ENCODE peak calls at places on chromosomes 12 and 14, in ten cellular contexts. One of them, this sample, is unnamed. For H3K36me3, the result is how much of the 10 kb centered on the place peaks cover.

GRCh38 chr14:22510527-22511110 is 78.4 kb downstream of the DAD1 start:
- DNase-seq in HepG2: no peak
- DNase-seq in GM23338: no peak
- DNase-seq in esophagus muscularis mucosa: no peak
- DNase-seq in K562: no peak
- DNase-seq in hepatocyte: no peak
- DNase-seq in spleen: no peak
- DNase-seq in cardiac muscle cell: no peak
- DNase-seq in fibroblast of lung: peak
- DNase-seq in psoas muscle: no peak
- DNase-seq in this sample: no peak

GRCh38 chr12:13343380-13343779 is 146.9 kb downstream of the EMP1 start:
- DNase-seq in fibroblast of lung: no peak
- DNase-seq in hepatocyte: no peak
- DNase-seq in spleen: no peak
- DNase-seq in cardiac muscle cell: no peak
- DNase-seq in esophagus muscularis mucosa: no peak
- DNase-seq in HepG2: no peak
- DNase-seq in GM23338: no peak
- DNase-seq in K562: no peak
- DNase-seq in psoas muscle: no peak
- DNase-seq in this sample: no peak

GRCh38 chr14:64764641-64765520 is 60.7 kb downstream of the PLEKHG3 start:
- DNase-seq in K562: peak
- DNase-seq in hepatocyte: peak
- DNase-seq in spleen: peak
- DNase-seq in GM23338: peak
- DNase-seq in fibroblast of lung: peak
- DNase-seq in HepG2: peak
- DNase-seq in psoas muscle: peak
- DNase-seq in esophagus muscularis mucosa: no peak
- DNase-seq in cardiac muscle cell: peak
- DNase-seq in this sample: peak

GRCh38 chr14:26330982-26331381 is 266.9 kb downstream of the NOVA1 start:
- DNase-seq in spleen: no peak
- DNase-seq in fibroblast of lung: peak
- DNase-seq in GM23338: no peak
- DNase-seq in HepG2: no peak
- DNase-seq in K562: no peak
- DNase-seq in cardiac muscle cell: no peak
- DNase-seq in esophagus muscularis mucosa: no peak
- DNase-seq in psoas muscle: no peak
- DNase-seq in hepatocyte: peak
- DNase-seq in this sample: no peak

GRCh38 chr12:89064780-89065179 is 287.5 kb downstream of the DUSP6 start:
- DNase-seq in psoas muscle: no peak
- DNase-seq in esophagus muscularis mucosa: peak
- DNase-seq in GM23338: no peak
- DNase-seq in spleen: no peak
- DNase-seq in HepG2: no peak
- DNase-seq in cardiac muscle cell: no peak
- DNase-seq in hepatocyte: no peak
- DNase-seq in K562: no peak
- DNase-seq in fibroblast of lung: peak
- DNase-seq in this sample: no peak

GRCh38 chr12:90621927-90622326 is 333.0 kb downstream of the CCER1 start:
- DNase-seq in GM23338: no peak
- DNase-seq in HepG2: no peak
- DNase-seq in psoas muscle: no peak
- DNase-seq in K562: no peak
- DNase-seq in cardiac muscle cell: no peak
- DNase-seq in spleen: no peak
- DNase-seq in fibroblast of lung: peak
- DNase-seq in hepatocyte: no peak
- DNase-seq in esophagus muscularis mucosa: no peak
- DNase-seq in this sample: no peak

GRCh38 chr14:60485057-60485599 is 735 bp downstream of the C14orf39 start:
- DNase-seq in fibroblast of lung: no peak
- DNase-seq in HepG2: no peak
- DNase-seq in cardiac muscle cell: peak
- DNase-seq in spleen: no peak
- DNase-seq in hepatocyte: no peak
- DNase-seq in GM23338: peak
- DNase-seq in K562: peak
- DNase-seq in psoas muscle: no peak
- DNase-seq in esophagus muscularis mucosa: no peak
- DNase-seq in this sample: no peak

GRCh38 chr12:13982010-13982409 is 608 bp upstream of the GRIN2B start:
- DNase-seq in spleen: no peak
- DNase-seq in esophagus muscularis mucosa: no peak
- DNase-seq in hepatocyte: peak
- DNase-seq in HepG2: no peak
- DNase-seq in fibroblast of lung: no peak
- DNase-seq in K562: peak
- DNase-seq in GM23338: peak
- DNase-seq in cardiac muscle cell: peak
- DNase-seq in psoas muscle: no peak
- DNase-seq in this sample: no peak

GRCh38 chr14:90548455-90548854 is 151.6 kb downstream of the CALM1 start:
- DNase-seq in spleen: peak
- DNase-seq in fibroblast of lung: no peak
- DNase-seq in esophagus muscularis mucosa: no peak
- DNase-seq in HepG2: no peak
- DNase-seq in hepatocyte: no peak
- DNase-seq in cardiac muscle cell: no peak
- DNase-seq in K562: no peak
- DNase-seq in GM23338: no peak
- DNase-seq in psoas muscle: no peak
- DNase-seq in this sample: no peak

GRCh38 chr12:123387508-123388217 is 3.7 kb downstream of the KMT5A start:
- DNase-seq in HepG2: no peak
- DNase-seq in GM23338: peak
- DNase-seq in psoas muscle: no peak
- DNase-seq in K562: no peak
- DNase-seq in fibroblast of lung: no peak
- DNase-seq in hepatocyte: no peak
- DNase-seq in cardiac muscle cell: peak
- DNase-seq in esophagus muscularis mucosa: no peak
- DNase-seq in spleen: no peak
- DNase-seq in this sample: no peak

GRCh38 chr14:83826838-83827237 is 1703.1 kb upstream of the FLRT2 start:
- DNase-seq in GM23338: peak
- DNase-seq in psoas muscle: no peak
- DNase-seq in esophagus muscularis mucosa: no peak
- DNase-seq in HepG2: no peak
- DNase-seq in K562: no peak
- DNase-seq in hepatocyte: no peak
- DNase-seq in spleen: no peak
- DNase-seq in fibroblast of lung: peak
- DNase-seq in cardiac muscle cell: no peak
- DNase-seq in this sample: no peak

GRCh38 chr12:31922341-31923062 is 36.7 kb upstream of the RESF1 start:
- DNase-seq in K562: no peak
- DNase-seq in fibroblast of lung: peak
- DNase-seq in hepatocyte: no peak
- DNase-seq in GM23338: peak
- DNase-seq in spleen: no peak
- DNase-seq in HepG2: peak
- DNase-seq in esophagus muscularis mucosa: no peak
- DNase-seq in cardiac muscle cell: no peak
- DNase-seq in psoas muscle: no peak
- DNase-seq in this sample: no peak

GRCh38 chr12:131116437-131117117 is 162.9 kb downstream of the ADGRD1 start:
- DNase-seq in hepatocyte: peak
- DNase-seq in K562: peak
- DNase-seq in cardiac muscle cell: peak
- DNase-seq in spleen: peak
- DNase-seq in HepG2: no peak
- DNase-seq in esophagus muscularis mucosa: no peak
- DNase-seq in psoas muscle: peak
- DNase-seq in fibroblast of lung: peak
- DNase-seq in GM23338: peak
- DNase-seq in this sample: peak

GRCh38 chr14:100440207-100440631 is 117.1 kb downstream of the SLC25A47 start:
- DNase-seq in fibroblast of lung: peak
- DNase-seq in K562: peak
- DNase-seq in esophagus muscularis mucosa: no peak
- DNase-seq in GM23338: peak
- DNase-seq in cardiac muscle cell: peak
- DNase-seq in spleen: no peak
- DNase-seq in hepatocyte: peak
- DNase-seq in HepG2: peak
- DNase-seq in psoas muscle: peak
- DNase-seq in this sample: peak

GRCh38 chr12:76591461-76591860 is 31.9 kb upstream of the OSBPL8 start:
- DNase-seq in HepG2: no peak
- DNase-seq in esophagus muscularis mucosa: no peak
- DNase-seq in spleen: no peak
- DNase-seq in cardiac muscle cell: no peak
- DNase-seq in K562: no peak
- DNase-seq in GM23338: no peak
- DNase-seq in fibroblast of lung: no peak
- DNase-seq in psoas muscle: no peak
- DNase-seq in hepatocyte: no peak
- DNase-seq in this sample: no peak

GRCh38 chr12:132275110-132275531 is 54.3 kb downstream of the GALNT9 start:
- DNase-seq in esophagus muscularis mucosa: no peak
- DNase-seq in cardiac muscle cell: no peak
- DNase-seq in spleen: no peak
- DNase-seq in hepatocyte: peak
- DNase-seq in K562: peak
- DNase-seq in psoas muscle: no peak
- DNase-seq in fibroblast of lung: peak
- DNase-seq in HepG2: peak
- DNase-seq in GM23338: peak
- DNase-seq in this sample: no peak

DNA sequence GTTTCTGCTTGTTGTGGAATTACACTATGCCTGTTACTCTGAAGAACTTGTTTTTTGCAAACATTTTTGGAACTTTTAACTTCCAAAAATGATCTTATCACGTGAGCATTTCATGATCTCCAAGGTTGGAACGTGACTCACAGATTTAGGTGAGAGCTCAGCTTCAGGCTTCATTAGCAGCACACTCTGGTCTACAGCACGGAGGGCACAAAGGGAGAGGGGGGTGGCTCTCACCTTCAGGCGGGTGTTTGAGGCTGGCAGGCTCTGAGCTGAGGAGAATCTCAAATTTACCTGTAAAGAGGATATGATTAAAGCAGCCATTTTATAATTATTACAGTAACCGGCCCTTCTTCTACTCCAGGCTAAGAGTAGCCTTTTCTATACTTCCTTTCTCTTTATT is 45.3 kb upstream of the PZP start:
- DNase-seq in spleen: no peak
- DNase-seq in fibroblast of lung: no peak
- DNase-seq in K562: no peak
- DNase-seq in hepatocyte: no peak
- DNase-seq in cardiac muscle cell: no peak
- DNase-seq in GM23338: no peak
- DNase-seq in psoas muscle: no peak
- DNase-seq in esophagus muscularis mucosa: no peak
- DNase-seq in HepG2: no peak
- DNase-seq in this sample: no peak
- TF ChIP-seq CTCF in spleen: no peak
- TF ChIP-seq CTCF in fibroblast of lung: no peak
- TF ChIP-seq CTCF in K562: no peak
- TF ChIP-seq CTCF in hepatocyte: no peak
- TF ChIP-seq CTCF in cardiac muscle cell: no peak
- TF ChIP-seq CTCF in GM23338: no peak
- TF ChIP-seq CTCF in psoas muscle: no peak
- TF ChIP-seq CTCF in esophagus muscularis mucosa: no peak
- TF ChIP-seq CTCF in HepG2: no peak
- TF ChIP-seq CTCF in this sample: no peak

GRCh38 chr12:121331268-121331667 is 20.9 kb downstream of the ANAPC5 start:
- DNase-seq in HepG2: no peak
- DNase-seq in fibroblast of lung: no peak
- DNase-seq in K562: no peak
- DNase-seq in psoas muscle: no peak
- DNase-seq in hepatocyte: no peak
- DNase-seq in GM23338: no peak
- DNase-seq in spleen: no peak
- DNase-seq in cardiac muscle cell: no peak
- DNase-seq in esophagus muscularis mucosa: no peak
- DNase-seq in this sample: no peak
- H3K36me3 ChIP-seq in HepG2: half or more
- H3K36me3 ChIP-seq in fibroblast of lung: under half
- H3K36me3 ChIP-seq in K562: half or more
- H3K36me3 ChIP-seq in psoas muscle: half or more
- H3K36me3 ChIP-seq in hepatocyte: under half
- H3K36me3 ChIP-seq in GM23338: half or more
- H3K36me3 ChIP-seq in spleen: half or more
- H3K36me3 ChIP-seq in cardiac muscle cell: half or more
- H3K36me3 ChIP-seq in esophagus muscularis mucosa: half or more
- H3K36me3 ChIP-seq in this sample: under half

GRCh38 chr12:51855586-51856428 is 7.3 kb upstream of the FIGNL2 start:
- DNase-seq in fibroblast of lung: no peak
- DNase-seq in cardiac muscle cell: peak
- DNase-seq in hepatocyte: peak
- DNase-seq in GM23338: peak
- DNase-seq in K562: no peak
- DNase-seq in spleen: no peak
- DNase-seq in psoas muscle: no peak
- DNase-seq in HepG2: peak
- DNase-seq in esophagus muscularis mucosa: no peak
- DNase-seq in this sample: no peak
- H3K4me3 ChIP-seq in fibroblast of lung: peak
- H3K4me3 ChIP-seq in cardiac muscle cell: no peak
- H3K4me3 ChIP-seq in hepatocyte: peak
- H3K4me3 ChIP-seq in GM23338: peak
- H3K4me3 ChIP-seq in K562: no peak
- H3K4me3 ChIP-seq in spleen: no peak
- H3K4me3 ChIP-seq in psoas muscle: peak
- H3K4me3 ChIP-seq in HepG2: peak
- H3K4me3 ChIP-seq in esophagus muscularis mucosa: peak
- H3K4me3 ChIP-seq in this sample: no peak

DNA sequence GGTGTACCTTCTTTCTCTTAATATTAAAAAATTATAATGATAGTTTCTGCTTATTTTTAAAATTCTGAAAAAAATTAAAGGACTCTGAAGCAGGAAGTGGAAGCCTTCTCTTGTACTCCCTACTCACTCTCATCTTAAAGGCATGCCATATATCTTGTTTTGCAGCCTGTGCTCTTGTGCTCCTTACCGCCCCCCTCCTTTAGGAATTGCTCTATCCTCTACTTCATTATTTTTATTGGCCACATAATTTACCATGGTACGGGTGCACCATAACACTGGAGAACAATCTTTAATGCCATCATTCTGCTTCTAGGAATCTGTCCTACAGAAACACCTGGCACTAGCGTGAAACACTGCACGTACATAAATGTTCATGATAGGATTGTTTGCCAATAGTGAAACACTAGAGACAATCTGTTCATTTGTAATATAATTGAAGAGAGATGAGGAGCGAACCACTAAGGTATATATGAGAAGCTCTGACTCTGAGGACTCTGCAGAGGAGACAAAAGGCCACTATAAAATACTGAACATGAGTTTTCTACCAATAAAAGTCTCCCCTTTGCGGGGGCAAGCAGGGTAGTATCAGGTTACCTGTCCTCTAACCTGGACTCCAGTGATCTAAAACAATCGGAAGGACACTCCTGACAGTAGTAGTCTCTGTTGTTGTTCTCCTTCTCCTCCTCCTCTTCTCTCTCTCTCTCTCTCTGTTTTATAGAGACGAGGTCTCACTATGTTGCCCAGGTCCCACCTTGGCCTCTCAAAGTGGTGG is 6.3 kb upstream of the NYNRIN start:
- DNase-seq in K562: peak
- DNase-seq in cardiac muscle cell: no peak
- DNase-seq in HepG2: no peak
- DNase-seq in esophagus muscularis mucosa: no peak
- DNase-seq in psoas muscle: no peak
- DNase-seq in spleen: no peak
- DNase-seq in hepatocyte: peak
- DNase-seq in fibroblast of lung: peak
- DNase-seq in GM23338: peak
- DNase-seq in this sample: no peak
- TF ChIP-seq CTCF in K562: peak
- TF ChIP-seq CTCF in cardiac muscle cell: peak
- TF ChIP-seq CTCF in HepG2: peak
- TF ChIP-seq CTCF in esophagus muscularis mucosa: no peak
- TF ChIP-seq CTCF in psoas muscle: no peak
- TF ChIP-seq CTCF in spleen: no peak
- TF ChIP-seq CTCF in hepatocyte: peak
- TF ChIP-seq CTCF in fibroblast of lung: no peak
- TF ChIP-seq CTCF in GM23338: peak
- TF ChIP-seq CTCF in this sample: no peak